ENCODE peak calls at places on chromosomes 1 and 21, in seven cellular contexts. R is GM23338, A is NCI-H1694 treated with DMSO at 0.1 percent for 48 hours, U is T-helper 1 cell, W is mesendoderm, J is astrocyte of the spinal cord, D is kidney tubule cell. X is an unnamed sample.

GRCh38 chr1:42860339-42861013 is 14.1 kb downstream of the ZNF691 start:
- DNase-seq in R (peak), A (no peak), U (no peak), W (peak), J (no peak), D (no peak), X (no peak)

GRCh38 chr1:62355095-62355494 is 35.9 kb upstream of the KANK4 start:
- DNase-seq in R (no peak), A (no peak), U (no peak), W (no peak), J (no peak), D (no peak), X (peak)

GRCh38 chr1:2476066-2476999 is at the start of gene PLCH2:
- DNase-seq in R (no peak), A (no peak), U (no peak), W (no peak), J (no peak), D (no peak), X (no peak)

GRCh38 chr1:100423832-100424337 is 71.6 kb downstream of the CDC14A start:
- DNase-seq in R (peak), A (no peak), U (no peak), W (peak), J (no peak), D (peak), X (no peak)

GRCh38 chr1:232421143-232421796 is 208.7 kb downstream of the SIPA1L2 start:
- DNase-seq in R (no peak), A (no peak), U (no peak), W (no peak), J (no peak), D (no peak), X (no peak)

GRCh38 chr1:50419192-50419906 is 3.9 kb downstream of the DMRTA2 start:
- DNase-seq in R (peak), A (no peak), U (no peak), W (peak), J (no peak), D (peak), X (no peak)

GRCh38 chr1:17187065-17187464 is 17.9 kb upstream of the PADI1 start:
- DNase-seq in R (no peak), A (no peak), U (no peak), W (no peak), J (no peak), D (no peak), X (no peak)

GRCh38 chr21:43764576-43765495 is 11.3 kb downstream of the CSTB start:
- DNase-seq in R (no peak), A (no peak), U (no peak), W (no peak), J (peak), D (no peak), X (peak)

GRCh38 chr1:155073377-155074272 is 5.0 kb upstream of the EFNA3 start:
- DNase-seq in R (no peak), A (no peak), U (no peak), W (no peak), J (no peak), D (no peak), X (no peak)

GRCh38 chr1:177872563-177872900 is 97.3 kb downstream of the SEC16B start:
- DNase-seq in R (no peak), A (no peak), U (no peak), W (no peak), J (no peak), D (no peak), X (no peak)

GRCh38 chr21:29287383-29287782 is 11.3 kb upstream of the BACH1 start:
- DNase-seq in R (no peak), A (no peak), U (no peak), W (no peak), J (peak), D (peak), X (no peak)

GRCh38 chr1:45172015-45172414 is 34.4 kb downstream of the ZSWIM5 start:
- DNase-seq in R (no peak), A (no peak), U (no peak), W (no peak), J (peak), D (no peak), X (no peak)

GRCh38 chr1:229582011-229582694 is 23.6 kb upstream of the ABCB10 start:
- DNase-seq in R (no peak), A (no peak), U (no peak), W (no peak), J (peak), D (no peak), X (peak)

GRCh38 chr1:74771913-74772515 is 39.1 kb downstream of the TYW3 start:
- DNase-seq in R (peak), A (peak), U (no peak), W (peak), J (peak), D (peak), X (peak)

GRCh38 chr1:32336963-32337675 is 1.1 kb upstream of the MARCKSL1 start:
- DNase-seq in R (no peak), A (no peak), U (peak), W (no peak), J (no peak), D (peak), X (no peak)

X was measured in fibroblast of lung.